ENCODE peak calls at places on chromosomes 12 and 14, in ten cellular contexts. Y is AG04449, F is transverse colon, W is epithelial cell of esophagus, G is tibial artery, X is prostate gland, B is astrocyte of the spinal cord, C is fibroblast of pulmonary artery, U is ascending aorta, H is HFF-Myc. O is an unnamed sample.

GRCh38 chr14:96297000-96297399 is 41.0 kb downstream of the BDKRB1 start:
- DNase-seq in Y (no peak), F (no peak), W (peak), G (no peak), X (no peak), B (peak), C (peak), U (no peak), H (no peak), O (no peak)

GRCh38 chr12:118271770-118272417 is 100.8 kb downstream of the TAOK3 start:
- DNase-seq in Y (no peak), F (no peak), W (peak), G (no peak), X (peak), B (no peak), C (no peak), U (no peak), H (no peak), O (no peak)

GRCh38 chr14:72565200-72565599 is 328.7 kb downstream of the DPF3 start:
- DNase-seq in Y (no peak), F (no peak), W (no peak), G (no peak), X (no peak), B (no peak), C (no peak), U (peak), H (no peak), O (no peak)

GRCh38 chr14:97306133-97306784 is 509.1 kb downstream of the VRK1 start:
- DNase-seq in Y (no peak), F (no peak), W (no peak), G (no peak), X (no peak), B (peak), C (no peak), U (no peak), H (no peak), O (no peak)

GRCh38 chr12:13275366-13275765 is 78.8 kb downstream of the EMP1 start:
- DNase-seq in Y (no peak), F (no peak), W (no peak), G (no peak), X (no peak), B (no peak), C (no peak), U (no peak), H (no peak), O (no peak)

GRCh38 chr14:36556811-36557433 is 25.5 kb downstream of the NKX2-8 start:
- DNase-seq in Y (no peak), F (no peak), W (peak), G (no peak), X (no peak), B (peak), C (peak), U (no peak), H (no peak), O (no peak)

GRCh38 chr12:104121001-104121400 is 17.0 kb downstream of the NFYB start:
- DNase-seq in Y (no peak), F (no peak), W (peak), G (no peak), X (no peak), B (peak), C (peak), U (no peak), H (no peak), O (no peak)

GRCh38 chr12:88258396-88258795 is 116.3 kb downstream of the TMTC3 start:
- DNase-seq in Y (peak), F (no peak), W (no peak), G (no peak), X (no peak), B (no peak), C (no peak), U (no peak), H (peak), O (no peak)

GRCh38 chr12:6370994-6371754 is 4.2 kb downstream of the SCNN1A start:
- DNase-seq in Y (no peak), F (peak), W (peak), G (no peak), X (peak), B (peak), C (peak), U (no peak), H (peak), O (peak)

GRCh38 chr12:121632069-121632970 is 6.0 kb downstream of the ORAI1 start:
- DNase-seq in Y (no peak), F (no peak), W (no peak), G (no peak), X (no peak), B (no peak), C (no peak), U (no peak), H (no peak), O (no peak)

GRCh38 chr14:34843011-34843554 is 32.1 kb downstream of the BAZ1A start:
- DNase-seq in Y (peak), F (no peak), W (peak), G (no peak), X (peak), B (peak), C (peak), U (no peak), H (peak), O (peak)

GRCh38 chr14:61911534-61911933 is 149.3 kb downstream of the SNAPC1 start:
- DNase-seq in Y (no peak), F (no peak), W (no peak), G (no peak), X (no peak), B (no peak), C (no peak), U (no peak), H (no peak), O (no peak)

GRCh38 chr12:112317481-112317880 is 64.8 kb downstream of the HECTD4 start:
- DNase-seq in Y (no peak), F (no peak), W (no peak), G (no peak), X (no peak), B (no peak), C (no peak), U (no peak), H (no peak), O (peak)

GRCh38 chr14:82055511-82055910 is 521.9 kb upstream of the SEL1L start:
- DNase-seq in Y (no peak), F (no peak), W (no peak), G (no peak), X (no peak), B (no peak), C (no peak), U (no peak), H (no peak), O (no peak)

GRCh38 chr12:55974308-55974724 is 438 bp downstream of the RAB5B start:
- DNase-seq in Y (no peak), F (peak), W (peak), G (peak), X (peak), B (peak), C (peak), U (no peak), H (no peak), O (no peak)

GRCh38 chr12:69468237-69469026 is 1.8 kb upstream of the FRS2 start:
- DNase-seq in Y (no peak), F (no peak), W (peak), G (no peak), X (no peak), B (no peak), C (no peak), U (no peak), H (peak), O (no peak)

GRCh38 chr14:71130491-71131179 is 223.4 kb downstream of the PCNX1 start:
- DNase-seq in Y (no peak), F (no peak), W (peak), G (no peak), X (no peak), B (peak), C (peak), U (no peak), H (no peak), O (no peak)

GRCh38 chr12:122371475-122372045 is 50.9 kb downstream of the CLIP1 start:
- DNase-seq in Y (no peak), F (no peak), W (no peak), G (no peak), X (no peak), B (no peak), C (no peak), U (no peak), H (no peak), O (no peak)

GRCh38 chr12:12976366-12976765 is 23.7 kb downstream of the HEBP1 start:
- DNase-seq in Y (peak), F (no peak), W (peak), G (peak), X (no peak), B (peak), C (peak), U (peak), H (peak), O (peak)

GRCh38 chr12:77167801-77168200 is 102.4 kb upstream of the E2F7 start:
- DNase-seq in Y (no peak), F (no peak), W (peak), G (no peak), X (no peak), B (no peak), C (no peak), U (no peak), H (no peak), O (no peak)

GRCh38 chr12:118374126-118374725 is 1.5 kb upstream of the TAOK3 start:
- DNase-seq in Y (no peak), F (no peak), W (no peak), G (no peak), X (no peak), B (no peak), C (no peak), U (no peak), H (no peak), O (no peak)

GRCh38 chr14:69316449-69317391 is 56.8 kb downstream of the GALNT16 start:
- DNase-seq in Y (peak), F (peak), W (peak), G (peak), X (no peak), B (peak), C (peak), U (peak), H (peak), O (peak)
- TF ChIP-seq CTCF in Y (no peak), F (no peak), W (no peak), G (no peak), X (no peak), B (no peak), C (no peak), U (no peak), H (no peak), O (no peak)

GRCh38 chr12:15774819-15775218 is 14.4 kb downstream of the EPS8 start:
- DNase-seq in Y (no peak), F (no peak), W (no peak), G (no peak), X (no peak), B (peak), C (no peak), U (no peak), H (peak), O (no peak)
- H3K4me3 ChIP-seq in Y (no peak), F (no peak), W (no peak), G (no peak), X (no peak), B (no peak), C (no peak), U (no peak), H (no peak), O (no peak)

DNA sequence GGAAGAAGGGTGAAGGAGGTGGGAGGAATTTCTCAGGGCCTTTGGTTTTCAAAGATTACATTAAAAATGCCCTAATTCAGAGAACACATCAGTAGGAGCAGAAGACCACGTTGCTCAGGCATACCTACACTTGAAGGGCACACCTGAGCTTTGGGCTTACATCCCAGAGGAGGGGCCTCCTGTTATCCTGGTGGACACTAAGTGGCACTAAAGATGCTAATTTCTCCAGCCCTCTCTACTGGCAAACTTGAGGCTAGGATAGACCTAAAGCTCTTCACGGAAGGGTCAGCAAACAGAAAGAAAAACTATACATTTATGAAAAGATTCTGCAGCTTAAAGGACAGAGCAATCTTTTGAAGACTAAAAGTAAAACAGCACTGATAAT is 137.7 kb downstream of the NUAK1 start:
- DNase-seq in Y (no peak), F (no peak), W (no peak), G (no peak), X (no peak), B (no peak), C (no peak), U (no peak), H (no peak), O (no peak)
- TF ChIP-seq CTCF in Y (no peak), F (no peak), W (no peak), G (no peak), X (no peak), B (no peak), C (no peak), U (no peak), H (no peak), O (no peak)

DNA sequence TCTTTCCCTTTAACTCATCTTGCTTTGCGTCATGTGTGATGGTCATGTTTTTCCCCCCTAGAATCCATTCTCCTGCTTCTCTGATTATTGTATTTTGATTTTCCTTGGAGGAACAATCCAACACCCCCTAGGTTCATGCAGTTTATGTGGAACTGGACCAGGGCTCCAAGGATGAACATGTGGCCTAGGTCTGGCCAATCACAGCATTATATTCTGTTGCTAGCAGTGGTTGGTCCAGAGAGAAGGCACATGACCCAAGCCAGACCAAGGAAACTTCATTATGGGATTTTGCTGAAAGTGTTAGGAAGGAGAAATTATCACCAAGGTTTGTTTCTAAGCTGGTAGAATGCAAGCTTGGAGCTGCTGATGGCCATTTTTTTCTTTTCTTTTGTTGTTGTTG is 6.9 kb upstream of the PPTC7 start:
- DNase-seq in Y (no peak), F (no peak), W (no peak), G (no peak), X (no peak), B (no peak), C (no peak), U (no peak), H (no peak), O (no peak)
- H3K4me3 ChIP-seq in Y (no peak), F (no peak), W (no peak), G (no peak), X (no peak), B (no peak), C (no peak), U (no peak), H (no peak), O (no peak)

DNA sequence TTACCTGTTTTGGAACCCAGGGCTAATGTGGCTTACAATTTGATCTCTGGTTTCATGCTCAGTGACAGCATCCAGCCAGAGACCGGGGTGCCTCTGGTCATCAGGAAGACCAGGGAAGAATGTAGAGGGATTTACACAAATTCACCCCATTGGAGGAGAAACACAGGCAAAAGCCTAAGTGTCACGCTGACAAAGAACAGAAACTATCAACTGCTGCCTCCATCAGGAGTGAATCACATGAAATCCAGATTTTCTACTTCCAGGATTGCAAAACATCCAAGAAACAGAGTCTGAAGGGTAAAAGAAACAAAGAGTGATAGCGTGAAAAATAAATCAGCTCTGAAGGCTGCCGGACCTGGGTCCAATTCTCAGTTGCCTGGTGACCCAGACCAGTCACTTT is 136.1 kb upstream of the MAP1LC3B2 start:
- DNase-seq in Y (no peak), F (no peak), W (peak), G (no peak), X (no peak), B (peak), C (peak), U (no peak), H (no peak), O (no peak)
- TF ChIP-seq CTCF in Y (no peak), F (no peak), W (no peak), G (no peak), X (no peak), B (no peak), C (peak), U (no peak), H (no peak), O (no peak)

GRCh38 chr14:20799444-20799843 is 3.2 kb downstream of the RNASE1 start:
- DNase-seq in Y (no peak), F (no peak), W (no peak), G (no peak), X (no peak), B (no peak), C (peak), U (no peak), H (no peak), O (no peak)

GRCh38 chr14:20803221-20803620 is 577 bp upstream of the RNASE1 start:
- DNase-seq in Y (no peak), F (no peak), W (no peak), G (no peak), X (no peak), B (no peak), C (no peak), U (no peak), H (no peak), O (no peak)

GRCh38 chr14:20799955-20800544 is 2.6 kb downstream of the RNASE1 start:
- DNase-seq in Y (no peak), F (no peak), W (no peak), G (peak), X (no peak), B (no peak), C (no peak), U (peak), H (no peak), O (no peak)

GRCh38 chr14:20802341-20803084 is at the start of gene RNASE1:
- DNase-seq in Y (no peak), F (peak), W (peak), G (peak), X (no peak), B (no peak), C (peak), U (peak), H (no peak), O (no peak)

DNA sequence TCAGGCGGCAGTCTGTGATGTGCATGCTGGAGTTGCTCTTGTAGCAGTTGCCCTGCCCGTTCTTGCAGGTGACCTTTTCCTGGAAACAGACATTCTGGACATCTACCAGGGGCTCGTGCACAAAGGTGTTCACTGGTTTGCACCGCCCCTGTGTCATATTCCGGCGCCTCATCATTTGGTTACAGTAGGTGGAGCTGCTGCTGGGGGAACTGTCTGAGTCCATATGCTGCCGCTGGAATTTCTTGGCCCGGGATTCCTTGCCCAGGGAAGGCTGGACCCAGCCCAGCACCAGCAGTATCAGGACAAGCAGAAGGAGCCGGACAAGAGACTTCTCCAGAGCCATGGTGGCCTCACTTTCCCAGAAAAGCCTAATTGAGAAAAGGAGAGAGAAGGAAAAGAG is 918 bp downstream of the RNASE1 start:
- DNase-seq in Y (no peak), F (peak), W (no peak), G (no peak), X (no peak), B (no peak), C (no peak), U (no peak), H (no peak), O (no peak)
- H3K4me3 ChIP-seq in Y (no peak), F (no peak), W (no peak), G (peak), X (peak), B (no peak), C (no peak), U (peak), H (no peak), O (no peak)

GRCh38 chr12:31850268-31850667 is 108.9 kb upstream of the RESF1 start:
- DNase-seq in Y (no peak), F (no peak), W (no peak), G (no peak), X (no peak), B (peak), C (no peak), U (no peak), H (no peak), O (no peak)
- TF ChIP-seq CTCF in Y (no peak), F (no peak), W (no peak), G (no peak), X (no peak), B (no peak), C (no peak), U (no peak), H (no peak), O (no peak)

GRCh38 chr14:89699076-89699475 is 255.5 kb downstream of the EFCAB11 start:
- DNase-seq in Y (no peak), F (no peak), W (no peak), G (no peak), X (no peak), B (no peak), C (no peak), U (no peak), H (no peak), O (no peak)

GRCh38 chr14:89697281-89698060 is 257.1 kb downstream of the EFCAB11 start:
- DNase-seq in Y (no peak), F (no peak), W (no peak), G (no peak), X (no peak), B (no peak), C (no peak), U (no peak), H (no peak), O (no peak)

GRCh38 chr14:89707086-89707485 is 247.4 kb downstream of the EFCAB11 start:
- DNase-seq in Y (no peak), F (no peak), W (no peak), G (no peak), X (no peak), B (no peak), C (no peak), U (no peak), H (no peak), O (no peak)

GRCh38 chr14:89701079-89702043 is 253.2 kb downstream of the EFCAB11 start:
- DNase-seq in Y (no peak), F (peak), W (peak), G (peak), X (peak), B (peak), C (peak), U (peak), H (peak), O (no peak)

GRCh38 chr14:89702151-89702936 is 252.2 kb downstream of the EFCAB11 start:
- DNase-seq in Y (no peak), F (peak), W (peak), G (peak), X (no peak), B (peak), C (peak), U (no peak), H (peak), O (no peak)
- H3K4me3 ChIP-seq in Y (peak), F (no peak), W (peak), G (peak), X (peak), B (no peak), C (peak), U (peak), H (peak), O (peak)

DNA sequence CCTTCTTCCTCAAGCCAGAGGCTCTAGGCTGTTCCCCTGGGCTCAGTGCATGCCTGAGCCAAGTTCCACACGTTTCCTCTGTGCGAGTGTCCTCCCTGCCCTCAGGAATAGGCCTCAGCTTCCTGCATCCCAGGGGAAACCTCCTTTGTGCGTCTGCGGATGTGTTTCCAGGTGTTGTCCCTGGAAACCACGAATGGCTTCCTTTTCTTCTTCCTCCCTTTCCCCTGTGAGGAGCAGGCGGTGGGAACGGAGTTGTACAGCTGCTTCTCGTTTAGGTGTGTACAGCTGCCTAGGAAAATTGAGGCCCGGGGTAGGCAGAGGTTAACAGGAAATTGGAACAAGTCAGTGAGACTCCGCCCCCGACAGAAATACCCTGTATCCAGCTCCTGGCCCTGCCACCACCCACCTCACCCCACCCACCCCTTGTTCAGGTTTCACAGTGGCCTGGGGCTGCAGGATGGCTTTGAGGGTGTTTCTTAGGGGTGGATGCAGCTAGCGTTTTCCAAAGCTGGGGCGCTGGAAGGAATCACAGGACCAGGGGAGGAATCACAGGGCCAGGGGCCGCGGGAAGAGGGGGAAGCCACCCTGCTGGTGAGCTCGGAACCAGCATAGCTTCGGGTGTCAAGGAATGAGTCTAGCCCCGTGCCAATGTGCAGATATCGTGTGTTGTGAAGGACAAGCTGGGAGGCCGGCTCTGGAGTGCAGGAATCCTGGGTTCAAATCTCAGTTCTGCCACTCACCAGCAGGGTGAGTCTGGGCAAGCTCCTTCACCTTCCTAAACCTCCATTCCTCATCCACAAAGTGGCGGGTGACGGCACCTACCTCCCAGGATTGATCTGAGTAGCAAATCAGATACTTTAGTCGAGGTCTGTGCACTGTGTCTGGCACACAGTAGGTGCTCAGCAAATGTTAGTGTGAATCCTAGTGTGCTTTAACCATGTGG is 53.8 kb upstream of the RIN3 start:
- DNase-seq in Y (no peak), F (no peak), W (no peak), G (no peak), X (no peak), B (no peak), C (peak), U (no peak), H (no peak), O (no peak)
- TF ChIP-seq CTCF in Y (peak), F (no peak), W (peak), G (no peak), X (no peak), B (peak), C (peak), U (no peak), H (peak), O (peak)

GRCh38 chr12:53071591-53072551 is 7.3 kb downstream of the SPRYD3 start:
- DNase-seq in Y (no peak), F (peak), W (no peak), G (peak), X (no peak), B (no peak), C (peak), U (peak), H (no peak), O (no peak)
- H3K4me3 ChIP-seq in Y (no peak), F (no peak), W (no peak), G (no peak), X (no peak), B (no peak), C (no peak), U (peak), H (no peak), O (no peak)